ENCODE peak calls at places on chromosomes 6 and 20, in five cellular contexts. One of them, this sample, is unnamed.
A peak's percentile ranks its signal among the peaks of the same experiment; 100 is the strongest.

GRCh38 chr6:43804550-43805223 is 34.7 kb downstream of the VEGFA start:
- DNase-seq in K562: no peak
- DNase-seq in SK-N-SH: no peak
- DNase-seq in ovary: no peak
- DNase-seq in A549: no peak
- DNase-seq in this sample: no peak

GRCh38 chr6:116596815-116597214 is 19.5 kb upstream of the RSPH4A start:
- DNase-seq in ovary: no peak
- DNase-seq in A549: no peak
- DNase-seq in K562: peak; percentile 34
- DNase-seq in SK-N-SH: no peak
- DNase-seq in this sample: no peak

GRCh38 chr6:7224726-7225125 is 88.3 kb downstream of the SSR1 start:
- DNase-seq in A549: no peak
- DNase-seq in ovary: no peak
- DNase-seq in K562: no peak
- DNase-seq in SK-N-SH: no peak
- DNase-seq in this sample: no peak

GRCh38 chr6:160028487-160029275 is 59.8 kb downstream of the IGF2R start:
- DNase-seq in A549: no peak
- DNase-seq in SK-N-SH: no peak
- DNase-seq in ovary: no peak
- DNase-seq in K562: no peak
- DNase-seq in this sample: no peak

GRCh38 chr6:16637635-16638034 is 123.6 kb downstream of the ATXN1 start:
- DNase-seq in K562: no peak
- DNase-seq in A549: no peak
- DNase-seq in SK-N-SH: no peak
- DNase-seq in ovary: no peak
- DNase-seq in this sample: no peak

GRCh38 chr6:132456700-132457143 is 55.4 kb upstream of the MOXD1 start:
- DNase-seq in ovary: no peak
- DNase-seq in SK-N-SH: no peak
- DNase-seq in K562: no peak
- DNase-seq in A549: no peak
- DNase-seq in this sample: no peak

GRCh38 chr6:138971601-138972000 is 16.5 kb downstream of the REPS1 start:
- DNase-seq in SK-N-SH: no peak
- DNase-seq in K562: no peak
- DNase-seq in A549: no peak
- DNase-seq in ovary: no peak
- DNase-seq in this sample: no peak

GRCh38 chr6:104095661-104096416 is 763.9 kb downstream of the HACE1 start:
- DNase-seq in K562: no peak
- DNase-seq in SK-N-SH: no peak
- DNase-seq in ovary: no peak
- DNase-seq in A549: no peak
- DNase-seq in this sample: no peak

GRCh38 chr20:25049261-25050060 is 8.5 kb downstream of the ACSS1 start:
- DNase-seq in A549: no peak
- DNase-seq in SK-N-SH: no peak
- DNase-seq in K562: no peak
- DNase-seq in ovary: peak; percentile 11
- DNase-seq in this sample: peak; percentile 17

GRCh38 chr6:108518714-108519576 is 41.8 kb upstream of the FOXO3 start:
- DNase-seq in SK-N-SH: peak; percentile 30
- DNase-seq in K562: peak; percentile 43
- DNase-seq in A549: peak; percentile 22
- DNase-seq in ovary: no peak
- DNase-seq in this sample: no peak

GRCh38 chr6:82612475-82612874 is 248.9 kb downstream of the TPBG start:
- DNase-seq in ovary: no peak
- DNase-seq in A549: no peak
- DNase-seq in SK-N-SH: no peak
- DNase-seq in K562: no peak
- DNase-seq in this sample: no peak

GRCh38 chr20:33209789-33210188 is 7.4 kb upstream of the BPIFA3 start:
- DNase-seq in K562: peak; percentile 81
- DNase-seq in SK-N-SH: no peak
- DNase-seq in ovary: peak; percentile 18
- DNase-seq in A549: peak; percentile 35
- DNase-seq in this sample: no peak

GRCh38 chr6:138477913-138478539 is 21.3 kb downstream of the NHSL1 start:
- DNase-seq in SK-N-SH: no peak
- DNase-seq in K562: no peak
- DNase-seq in A549: no peak
- DNase-seq in ovary: no peak
- DNase-seq in this sample: no peak

GRCh38 chr20:31864521-31865400 is 5.6 kb downstream of the DUSP15 start:
- DNase-seq in K562: no peak
- DNase-seq in A549: no peak
- DNase-seq in SK-N-SH: no peak
- DNase-seq in ovary: no peak
- DNase-seq in this sample: no peak

GRCh38 chr20:50283922-50284810 is 93.5 kb downstream of the CEBPB start:
- DNase-seq in A549: peak; percentile 61
- DNase-seq in SK-N-SH: no peak
- DNase-seq in K562: no peak
- DNase-seq in ovary: no peak
- DNase-seq in this sample: no peak

GRCh38 chr6:109480993-109481480 is 2.0 kb downstream of the ZBTB24 start:
- DNase-seq in SK-N-SH: no peak
- DNase-seq in ovary: no peak
- DNase-seq in K562: no peak
- DNase-seq in A549: no peak
- DNase-seq in this sample: no peak

GRCh38 chr6:42745083-42745637 is 743 bp downstream of the TBCC start:
- DNase-seq in ovary: peak; percentile 31
- DNase-seq in K562: peak; percentile 57
- DNase-seq in SK-N-SH: peak; percentile 47
- DNase-seq in A549: peak; percentile 14
- DNase-seq in this sample: peak; percentile 34

GRCh38 chr20:33339515-33340058 is 56.6 kb downstream of the BPIFB1 start:
- DNase-seq in K562: peak; percentile 91
- DNase-seq in ovary: no peak
- DNase-seq in A549: no peak
- DNase-seq in SK-N-SH: no peak
- DNase-seq in this sample: no peak

GRCh38 chr6:28587011-28587745 is 61.5 kb downstream of the GPX5 start:
- DNase-seq in SK-N-SH: peak; percentile 80
- DNase-seq in A549: peak; percentile 67
- DNase-seq in K562: no peak
- DNase-seq in ovary: peak; percentile 72
- DNase-seq in this sample: peak; percentile 91

GRCh38 chr6:4220619-4221018 is 85.2 kb upstream of the ECI2 start:
- DNase-seq in K562: no peak
- DNase-seq in A549: no peak
- DNase-seq in ovary: no peak
- DNase-seq in SK-N-SH: no peak
- DNase-seq in this sample: no peak

GRCh38 chr20:25750765-25751696 is 54.4 kb upstream of the ZNF337 start:
- DNase-seq in ovary: peak; percentile 65
- DNase-seq in K562: peak; percentile 45
- DNase-seq in A549: peak; percentile 74
- DNase-seq in SK-N-SH: peak; percentile 83
- DNase-seq in this sample: peak; percentile 85

GRCh38 chr20:50215917-50216316 is 25.3 kb downstream of the CEBPB start:
- DNase-seq in A549: no peak
- DNase-seq in SK-N-SH: no peak
- DNase-seq in K562: no peak
- DNase-seq in ovary: no peak
- DNase-seq in this sample: no peak

GRCh38 chr6:169778646-169779045 is 27.2 kb downstream of the ERMARD start:
- DNase-seq in SK-N-SH: no peak
- DNase-seq in ovary: no peak
- DNase-seq in A549: no peak
- DNase-seq in K562: no peak
- DNase-seq in this sample: no peak

GRCh38 chr6:18308070-18308735 is 43.9 kb upstream of the DEK start:
- DNase-seq in ovary: no peak
- DNase-seq in K562: no peak
- DNase-seq in A549: no peak
- DNase-seq in SK-N-SH: no peak
- DNase-seq in this sample: no peak

GRCh38 chr6:137799950-137800568 is 67.0 kb upstream of the TNFAIP3 start:
- DNase-seq in SK-N-SH: peak; percentile 4
- DNase-seq in A549: no peak
- DNase-seq in K562: peak; percentile 88
- DNase-seq in ovary: peak; percentile 76
- DNase-seq in this sample: peak; percentile 54

GRCh38 chr6:45959534-45960195 is 56.0 kb downstream of the CLIC5 start:
- DNase-seq in ovary: no peak
- DNase-seq in K562: no peak
- DNase-seq in SK-N-SH: no peak
- DNase-seq in A549: no peak
- DNase-seq in this sample: no peak

GRCh38 chr20:19816386-19816785 is 58.3 kb downstream of the RIN2 start:
- DNase-seq in ovary: no peak
- DNase-seq in A549: no peak
- DNase-seq in K562: no peak
- DNase-seq in SK-N-SH: no peak
- DNase-seq in this sample: no peak

GRCh38 chr6:44800171-44800671 is 412.7 kb downstream of the CDC5L start:
- DNase-seq in ovary: no peak
- DNase-seq in A549: peak; percentile 4
- DNase-seq in K562: no peak
- DNase-seq in SK-N-SH: no peak
- DNase-seq in this sample: peak; percentile 42

GRCh38 chr6:52157301-52157930 is 28.8 kb upstream of the IL17A start:
- DNase-seq in K562: no peak
- DNase-seq in ovary: no peak
- DNase-seq in A549: no peak
- DNase-seq in SK-N-SH: no peak
- DNase-seq in this sample: no peak

GRCh38 chr20:57627972-57628650 is 7.9 kb upstream of the ZBP1 start:
- DNase-seq in A549: no peak
- DNase-seq in SK-N-SH: no peak
- DNase-seq in K562: no peak
- DNase-seq in ovary: peak; percentile 44
- DNase-seq in this sample: peak; percentile 58

GRCh38 chr20:18984238-18985200 is 170.9 kb downstream of the SCP2D1 start:
- DNase-seq in SK-N-SH: no peak
- DNase-seq in K562: peak; percentile 24
- DNase-seq in ovary: peak; percentile 84
- DNase-seq in A549: no peak
- DNase-seq in this sample: no peak

GRCh38 chr6:112018619-112019416 is 35.1 kb upstream of the CCN6 start:
- DNase-seq in K562: no peak
- DNase-seq in A549: no peak
- DNase-seq in ovary: peak; percentile 46
- DNase-seq in SK-N-SH: peak; percentile 61
- DNase-seq in this sample: no peak
- TF ChIP-seq EP300 in K562: no peak
- TF ChIP-seq EP300 in A549: no peak
- TF ChIP-seq EP300 in ovary: no peak
- TF ChIP-seq EP300 in SK-N-SH: peak; percentile 20
- TF ChIP-seq EP300 in this sample: peak; percentile 57

DNA sequence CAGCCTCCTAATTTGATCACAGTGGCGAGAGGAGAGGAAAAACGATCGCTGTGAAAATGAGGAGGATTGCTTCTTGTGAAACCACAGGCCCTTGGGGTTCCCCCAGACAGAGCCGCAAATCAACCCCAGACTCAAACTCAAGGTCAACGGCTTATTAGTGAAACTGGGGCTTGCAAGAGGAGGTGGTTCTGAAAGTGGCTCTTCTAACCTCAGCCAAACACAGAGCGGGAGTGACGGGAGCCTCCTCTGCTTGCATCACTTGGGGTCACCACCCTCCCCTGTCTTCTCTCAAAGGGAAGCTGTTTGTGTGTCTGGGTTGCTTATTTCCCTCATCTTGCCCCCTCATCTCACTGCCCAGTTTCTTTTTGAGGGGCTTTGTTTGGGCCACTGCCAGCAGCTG is 28.7 kb downstream of the SAYSD1 start:
- DNase-seq in SK-N-SH: no peak
- DNase-seq in ovary: no peak
- DNase-seq in K562: no peak
- DNase-seq in A549: no peak
- DNase-seq in this sample: no peak
- TF ChIP-seq EP300 in SK-N-SH: no peak
- TF ChIP-seq EP300 in ovary: no peak
- TF ChIP-seq EP300 in K562: no peak
- TF ChIP-seq EP300 in A549: no peak
- TF ChIP-seq EP300 in this sample: no peak

GRCh38 chr6:127868338-127868737 is 32.5 kb downstream of the THEMIS start:
- DNase-seq in K562: no peak
- DNase-seq in A549: no peak
- DNase-seq in SK-N-SH: no peak
- DNase-seq in ovary: no peak
- DNase-seq in this sample: no peak

GRCh38 chr6:127869772-127870404 is 31.0 kb downstream of the THEMIS start:
- DNase-seq in ovary: no peak
- DNase-seq in SK-N-SH: no peak
- DNase-seq in K562: no peak
- DNase-seq in A549: no peak
- DNase-seq in this sample: no peak

GRCh38 chr6:127866766-127867165 is 34.1 kb downstream of the THEMIS start:
- DNase-seq in A549: no peak
- DNase-seq in K562: no peak
- DNase-seq in ovary: no peak
- DNase-seq in SK-N-SH: no peak
- DNase-seq in this sample: no peak

GRCh38 chr6:127865108-127865507 is 35.8 kb downstream of the THEMIS start:
- DNase-seq in SK-N-SH: no peak
- DNase-seq in K562: no peak
- DNase-seq in ovary: no peak
- DNase-seq in A549: no peak
- DNase-seq in this sample: no peak

GRCh38 chr6:127869183-127869582 is 31.7 kb downstream of the THEMIS start:
- DNase-seq in A549: no peak
- DNase-seq in K562: no peak
- DNase-seq in ovary: no peak
- DNase-seq in SK-N-SH: no peak
- DNase-seq in this sample: no peak
- TF ChIP-seq EP300 in A549: no peak
- TF ChIP-seq EP300 in K562: no peak
- TF ChIP-seq EP300 in ovary: no peak
- TF ChIP-seq EP300 in SK-N-SH: no peak
- TF ChIP-seq EP300 in this sample: no peak

GRCh38 chr6:71333700-71334099 is 45.1 kb downstream of the OGFRL1 start:
- DNase-seq in K562: no peak
- DNase-seq in A549: peak; percentile 6
- DNase-seq in ovary: no peak
- DNase-seq in SK-N-SH: no peak
- DNase-seq in this sample: no peak

GRCh38 chr6:71336901-71337300 is 48.3 kb downstream of the OGFRL1 start:
- DNase-seq in ovary: no peak
- DNase-seq in K562: no peak
- DNase-seq in SK-N-SH: no peak
- DNase-seq in A549: no peak
- DNase-seq in this sample: no peak

GRCh38 chr6:71335544-71335943 is 46.9 kb downstream of the OGFRL1 start:
- DNase-seq in A549: no peak
- DNase-seq in K562: no peak
- DNase-seq in SK-N-SH: no peak
- DNase-seq in ovary: no peak
- DNase-seq in this sample: no peak

GRCh38 chr6:71334768-71335167 is 46.2 kb downstream of the OGFRL1 start:
- DNase-seq in SK-N-SH: no peak
- DNase-seq in K562: no peak
- DNase-seq in A549: no peak
- DNase-seq in ovary: no peak
- DNase-seq in this sample: no peak

GRCh38 chr6:71338540-71339316 is 50.1 kb downstream of the OGFRL1 start:
- DNase-seq in ovary: no peak
- DNase-seq in K562: no peak
- DNase-seq in A549: no peak
- DNase-seq in SK-N-SH: no peak
- DNase-seq in this sample: no peak
- TF ChIP-seq EP300 in ovary: no peak
- TF ChIP-seq EP300 in K562: no peak
- TF ChIP-seq EP300 in A549: no peak
- TF ChIP-seq EP300 in SK-N-SH: no peak
- TF ChIP-seq EP300 in this sample: no peak